ENCODE peak calls at places on chromosomes 7 and 10, in ten cellular contexts. J is astrocyte of the spinal cord; S is HepG2; A is mammary epithelial cell; L is mesendoderm; M is T-helper 2 cell; Z is ELR; G is naive thymus-derived CD8-positive, alpha-beta T cell; T is activated gamma-delta T cell treated with anti-CD3 and anti-CD28 coated beads, Interleukin-2, amount 50 U/mL, for 16 hours; C is H54. W is an unnamed sample.

GRCh38 chr7:150924256-150924851 is 53.8 kb downstream of the KCNH2 start:
- DNase-seq in J (no peak), S (no peak), A (no peak), L (no peak), M (no peak), Z (no peak), G (peak), T (no peak), C (no peak), W (no peak)

GRCh38 chr7:90579181-90579688 is 16.9 kb upstream of the CDK14 start:
- DNase-seq in J (peak), S (no peak), A (peak), L (peak), M (no peak), Z (peak), G (no peak), T (no peak), C (no peak), W (no peak)

GRCh38 chr10:132839061-132839460 is 53.1 kb upstream of the NKX6-2 start:
- DNase-seq in J (no peak), S (no peak), A (no peak), L (no peak), M (no peak), Z (no peak), G (no peak), T (no peak), C (no peak), W (no peak)

GRCh38 chr7:44375236-44375699 is 49.9 kb upstream of the CAMK2B start:
- DNase-seq in J (no peak), S (peak), A (no peak), L (peak), M (no peak), Z (no peak), G (no peak), T (no peak), C (no peak), W (peak)

GRCh38 chr10:47094636-47095035 is 183.4 kb downstream of the PTPN20 start:
- DNase-seq in J (no peak), S (no peak), A (no peak), L (no peak), M (no peak), Z (no peak), G (no peak), T (no peak), C (no peak), W (no peak)

GRCh38 chr10:108445746-108446145 is 1281.2 kb upstream of the SORCS1 start:
- DNase-seq in J (no peak), S (no peak), A (no peak), L (no peak), M (no peak), Z (peak), G (no peak), T (no peak), C (no peak), W (no peak)

GRCh38 chr7:56471811-56472210 is 355.6 kb upstream of the NUPR2 start:
- DNase-seq in J (no peak), S (no peak), A (no peak), L (no peak), M (no peak), Z (no peak), G (no peak), T (no peak), C (no peak), W (no peak)

GRCh38 chr7:154777489-154777888 is 225.4 kb downstream of the PAXIP1 start:
- DNase-seq in J (no peak), S (no peak), A (no peak), L (no peak), M (no peak), Z (no peak), G (no peak), T (no peak), C (no peak), W (no peak)

GRCh38 chr10:33098966-33099663 is 141.1 kb upstream of the ITGB1 start:
- DNase-seq in J (no peak), S (no peak), A (peak), L (no peak), M (no peak), Z (peak), G (no peak), T (no peak), C (no peak), W (no peak)

GRCh38 chr7:3179456-3179855 is 121.6 kb upstream of the SDK1 start:
- DNase-seq in J (no peak), S (peak), A (no peak), L (no peak), M (no peak), Z (no peak), G (no peak), T (no peak), C (no peak), W (no peak)

GRCh38 chr10:113303747-113304146 is 249.1 kb upstream of the HABP2 start:
- DNase-seq in J (no peak), S (peak), A (peak), L (no peak), M (no peak), Z (peak), G (no peak), T (no peak), C (no peak), W (no peak)

GRCh38 chr7:74093671-74094223 is 10.1 kb downstream of the LIMK1 start:
- DNase-seq in J (peak), S (no peak), A (no peak), L (peak), M (no peak), Z (no peak), G (no peak), T (no peak), C (no peak), W (peak)

GRCh38 chr10:72308320-72308987 is 34.7 kb downstream of the DDIT4 start:
- DNase-seq in J (peak), S (peak), A (peak), L (no peak), M (no peak), Z (peak), G (no peak), T (no peak), C (peak), W (peak)

GRCh38 chr7:44195901-44196300 is 4.9 kb upstream of the YKT6 start:
- DNase-seq in J (no peak), S (no peak), A (no peak), L (no peak), M (no peak), Z (peak), G (no peak), T (no peak), C (no peak), W (no peak)

GRCh38 chr10:61752111-61753011 is 89.6 kb downstream of the CABCOCO1 start:
- DNase-seq in J (peak), S (no peak), A (peak), L (no peak), M (no peak), Z (peak), G (no peak), T (no peak), C (no peak), W (no peak)

GRCh38 chr10:62414359-62414758 is 40.2 kb downstream of the ZNF365 start:
- DNase-seq in J (no peak), S (no peak), A (no peak), L (peak), M (no peak), Z (peak), G (no peak), T (no peak), C (no peak), W (no peak)

GRCh38 chr7:76356823-76357222 is 2.0 kb downstream of the YWHAG start:
- DNase-seq in J (peak), S (no peak), A (peak), L (peak), M (no peak), Z (peak), G (no peak), T (no peak), C (no peak), W (no peak)

GRCh38 chr7:112322070-112322469 is 115.6 kb downstream of the ZNF277 start:
- DNase-seq in J (no peak), S (no peak), A (no peak), L (no peak), M (no peak), Z (no peak), G (no peak), T (no peak), C (no peak), W (no peak)